ENCODE peak calls at places on chromosomes 13 and 19, in eight cellular contexts. B is PC-3, E is type B pancreatic cell, O is body of pancreas, X is choroid plexus epithelial cell, L is heart left ventricle, R is progenitor cell of endocrine pancreas, N is MM.1S. D is an unnamed sample.

GRCh38 chr13:86633346-86633745 is 834.1 kb upstream of the SLITRK6 start:
- DNase-seq in B (no peak), E (no peak), O (no peak), X (no peak), L (no peak), R (no peak), N (no peak), D (no peak)

GRCh38 chr19:39677931-39678889 is 22.5 kb downstream of the LGALS16 start:
- DNase-seq in B (peak; percentile 74), E (no peak), O (peak; percentile 77), X (peak; percentile 25), L (no peak), R (no peak), N (no peak), D (no peak)

GRCh38 chr13:46348976-46349375 is 38.1 kb downstream of the RUBCNL start:
- DNase-seq in B (no peak), E (no peak), O (no peak), X (no peak), L (no peak), R (no peak), N (no peak), D (no peak)

GRCh38 chr13:25939961-25940687 is 111.7 kb downstream of the SHISA2 start:
- DNase-seq in B (no peak), E (no peak), O (no peak), X (no peak), L (no peak), R (no peak), N (no peak), D (no peak)

GRCh38 chr13:91078093-91078679 is 269.3 kb upstream of the MIR17HG start:
- DNase-seq in B (peak; percentile 21), E (no peak), O (no peak), X (peak; percentile 26), L (no peak), R (no peak), N (peak; percentile 25), D (no peak)

GRCh38 chr13:30847697-30848307 is 58.3 kb upstream of the MEDAG start:
- DNase-seq in B (no peak), E (no peak), O (no peak), X (peak; percentile 100), L (peak; percentile 35), R (no peak), N (no peak), D (no peak)

GRCh38 chr19:3476830-3477229 is 3.5 kb downstream of the SMIM24 start:
- DNase-seq in B (no peak), E (no peak), O (no peak), X (no peak), L (no peak), R (no peak), N (no peak), D (no peak)

GRCh38 chr13:65034266-65034665 is 2195.9 kb downstream of the PCDH9 start:
- DNase-seq in B (no peak), E (no peak), O (no peak), X (no peak), L (no peak), R (no peak), N (no peak), D (no peak)

GRCh38 chr19:40282209-40282580 is 3.0 kb downstream of the AKT2 start:
- DNase-seq in B (no peak), E (no peak), O (no peak), X (no peak), L (no peak), R (no peak), N (no peak), D (no peak)

GRCh38 chr13:49148405-49148804 is 71.7 kb upstream of the MLNR start:
- DNase-seq in B (no peak), E (no peak), O (no peak), X (no peak), L (no peak), R (no peak), N (no peak), D (no peak)

GRCh38 chr13:51684076-51684475 is 99.8 kb downstream of the WDFY2 start:
- DNase-seq in B (no peak), E (no peak), O (no peak), X (peak; percentile 39), L (no peak), R (no peak), N (no peak), D (no peak)

GRCh38 chr13:23741879-23742510 is 147.2 kb downstream of the MIPEP start:
- DNase-seq in B (peak; percentile 39), E (no peak), O (no peak), X (peak; percentile 35), L (no peak), R (no peak), N (no peak), D (peak; percentile 54)
- TF ChIP-seq CTCF in B (peak; percentile 72), E (peak; percentile 81), O (no peak), X (peak; percentile 67), L (peak; percentile 17), R (peak; percentile 71), N (peak; percentile 22), D (peak; percentile 70)

GRCh38 chr19:15028490-15028889 is 20.8 kb upstream of the CASP14 start:
- DNase-seq in B (no peak), E (no peak), O (no peak), X (no peak), L (no peak), R (no peak), N (no peak), D (no peak)

GRCh38 chr19:15021286-15022007 is 27.8 kb upstream of the CASP14 start:
- DNase-seq in B (no peak), E (no peak), O (peak; percentile 30), X (no peak), L (no peak), R (no peak), N (no peak), D (no peak)

GRCh38 chr19:15022752-15023151 is 26.5 kb upstream of the CASP14 start:
- DNase-seq in B (no peak), E (no peak), O (peak; percentile 92), X (no peak), L (no peak), R (no peak), N (no peak), D (no peak)

GRCh38 chr19:15025237-15025636 is 24.0 kb upstream of the CASP14 start:
- DNase-seq in B (peak; percentile 53), E (no peak), O (peak; percentile 37), X (peak; percentile 3), L (no peak), R (no peak), N (no peak), D (no peak)
- TF ChIP-seq CTCF in B (peak; percentile 60), E (peak; percentile 41), O (no peak), X (no peak), L (no peak), R (no peak), N (peak; percentile 26), D (peak; percentile 27)

GRCh38 chr13:32262165-32262564 is 53.0 kb downstream of the ZAR1L start:
- DNase-seq in B (no peak), E (no peak), O (no peak), X (no peak), L (no peak), R (no peak), N (no peak), D (no peak)

GRCh38 chr13:32261567-32261966 is 53.6 kb downstream of the ZAR1L start:
- DNase-seq in B (peak; percentile 57), E (no peak), O (peak; percentile 54), X (peak; percentile 94), L (peak; percentile 89), R (no peak), N (no peak), D (no peak)

GRCh38 chr13:32256243-32256642 is 58.9 kb downstream of the ZAR1L start:
- DNase-seq in B (no peak), E (no peak), O (no peak), X (no peak), L (no peak), R (no peak), N (no peak), D (no peak)

GRCh38 chr13:32257649-32258048 is 57.5 kb downstream of the ZAR1L start:
- DNase-seq in B (no peak), E (no peak), O (no peak), X (no peak), L (no peak), R (no peak), N (no peak), D (no peak)

GRCh38 chr13:32259116-32259515 is 56.0 kb downstream of the ZAR1L start:
- DNase-seq in B (no peak), E (no peak), O (no peak), X (no peak), L (no peak), R (no peak), N (no peak), D (no peak)
- TF ChIP-seq CTCF in B (no peak), E (peak; percentile 17), O (no peak), X (peak; percentile 22), L (no peak), R (peak; percentile 14), N (no peak), D (peak; percentile 29)

GRCh38 chr13:39012608-39013007 is 22.0 kb upstream of the STOML3 start:
- DNase-seq in B (no peak), E (no peak), O (no peak), X (no peak), L (no peak), R (no peak), N (no peak), D (no peak)
- TF ChIP-seq CTCF in B (peak; percentile 36), E (peak; percentile 33), O (no peak), X (no peak), L (no peak), R (peak; percentile 41), N (no peak), D (peak; percentile 34)

DNA sequence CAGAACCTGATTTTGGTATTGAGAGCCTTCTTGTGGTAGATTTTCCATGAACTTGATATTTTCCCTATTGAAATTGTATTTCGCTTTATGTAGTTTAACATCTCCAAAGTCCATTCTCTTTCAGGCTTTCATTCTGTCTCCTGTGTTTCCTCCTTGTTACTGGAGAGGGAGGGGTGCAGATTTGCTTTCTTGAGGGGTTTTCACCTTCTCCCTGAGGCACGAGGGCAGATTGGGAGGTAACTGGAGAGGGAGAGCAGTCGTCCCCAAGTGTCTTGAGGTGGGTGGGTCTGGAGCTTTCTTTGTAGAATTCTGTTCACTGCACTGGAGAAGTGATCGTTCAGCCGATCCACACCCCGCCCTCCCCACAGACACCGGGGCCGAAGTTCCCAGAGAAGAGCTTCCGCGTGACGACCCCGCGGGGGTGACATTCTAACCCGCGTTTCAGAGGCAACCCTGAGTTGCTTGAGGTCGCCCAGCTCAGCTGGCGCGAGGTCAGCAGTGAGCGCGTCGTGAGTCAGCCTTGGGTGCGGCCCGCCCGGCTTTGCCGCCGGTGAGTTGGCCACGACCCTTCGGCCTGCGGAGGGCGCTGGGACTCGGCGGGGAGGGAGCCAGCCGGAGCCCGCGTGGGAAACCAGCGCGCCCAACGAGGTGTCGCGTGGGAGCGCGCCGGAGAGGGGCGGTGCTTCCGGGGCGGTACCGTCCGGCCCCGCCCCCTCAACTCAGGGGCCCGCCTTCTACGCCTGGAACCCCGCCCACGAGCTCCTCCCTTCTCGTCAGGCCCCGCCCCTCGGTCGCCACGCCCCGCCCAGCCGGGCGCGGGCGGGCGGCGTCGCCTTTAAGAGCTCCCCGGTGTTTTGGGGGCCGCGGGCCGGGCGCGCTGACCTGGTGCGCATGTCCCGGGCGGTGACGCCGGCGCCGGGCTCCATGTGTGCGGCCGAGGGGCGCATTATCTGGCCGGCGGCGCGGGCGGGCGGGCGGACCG is at the start of gene GATAD2A:
- DNase-seq in B (peak; percentile 95), E (peak; percentile 96), O (peak; percentile 93), X (peak; percentile 93), L (peak; percentile 95), R (peak; percentile 88), N (peak; percentile 92), D (peak; percentile 91)
- TF ChIP-seq CTCF in B (peak; percentile 33), E (no peak), O (peak; percentile 17), X (peak; percentile 21), L (no peak), R (peak; percentile 30), N (peak; percentile 15), D (no peak)